ENCODE peak calls at places on chromosome 20, in six cellular contexts. V, U, W, P, C and G are unnamed samples.

GRCh38 chr20:24755411-24755922 is 193.6 kb upstream of the CST7 start:
- DNase-seq in C (no peak), W (no peak), U (peak; percentile 82), P (no peak), V (no peak), G (no peak)

GRCh38 chr20:62240015-62240685 is 1.8 kb downstream of the OSBPL2 start:
- DNase-seq in V (no peak), W (no peak), C (no peak), P (no peak), U (no peak), G (no peak)

GRCh38 chr20:38272961-38273360 is 12.4 kb upstream of the KIAA1755 start:
- DNase-seq in U (peak; percentile 83), C (no peak), P (no peak), W (no peak), V (no peak), G (no peak)

GRCh38 chr20:21702553-21703467 is 2.7 kb upstream of the PAX1 start:
- DNase-seq in C (peak; percentile 62), V (peak; percentile 42), W (no peak), P (no peak), U (peak; percentile 29), G (peak; percentile 58)

GRCh38 chr20:52859156-52859887 is 112.8 kb upstream of the TSHZ2 start:
- DNase-seq in U (peak; percentile 30), C (no peak), P (peak; percentile 66), W (no peak), V (no peak), G (no peak)

GRCh38 chr20:9517297-9518134 is 3.1 kb downstream of the LAMP5 start:
- DNase-seq in U (no peak), V (no peak), C (no peak), W (no peak), P (no peak), G (no peak)

GRCh38 chr20:37267684-37268313 is 6.2 kb upstream of the GHRH start:
- DNase-seq in W (no peak), V (no peak), P (no peak), C (peak; percentile 49), U (no peak), G (peak; percentile 49)

GRCh38 chr20:43682446-43682845 is 15.5 kb downstream of the MYBL2 start:
- DNase-seq in C (no peak), P (no peak), W (no peak), U (no peak), V (no peak), G (no peak)

GRCh38 chr20:40532103-40532502 is 156.9 kb downstream of the MAFB start:
- DNase-seq in V (no peak), U (peak; percentile 25), W (no peak), C (no peak), P (peak; percentile 24), G (no peak)